ENCODE peak calls at places on chromosomes 7 and 10, in five cellular contexts. Y is hippocampal formation; R is SK-N-SH; F is NCI-H1105; D is stimulated activated CD4-positive, alpha-beta T cell treated with anti-CD3 and anti-CD28 coated beads, Interleukin-2, amount 100 ng/mL, for 48 hours. N is an unnamed sample.

GRCh38 chr7:95865716-95866371 is 93.5 kb downstream of the DYNC1I1 start:
- DNase-seq in Y (no peak), R (no peak), F (no peak), D (no peak), N (no peak)

GRCh38 chr7:111855161-111855841 is 293.0 kb upstream of the IMMP2L start:
- DNase-seq in Y (peak; percentile 78), R (peak; percentile 61), F (no peak), D (no peak), N (no peak)

GRCh38 chr10:11288302-11288701 is 270.6 kb downstream of the CELF2 start:
- DNase-seq in Y (no peak), R (no peak), F (no peak), D (no peak), N (no peak)

GRCh38 chr7:29866490-29866930 is 60.2 kb downstream of the WIPF3 start:
- DNase-seq in Y (peak; percentile 29), R (no peak), F (no peak), D (no peak), N (no peak)

GRCh38 chr10:44958196-44958896 is 1.3 kb upstream of the RASSF4 start:
- DNase-seq in Y (no peak), R (no peak), F (no peak), D (no peak), N (peak; percentile 34)

GRCh38 chr7:52273685-52274610 is 761.5 kb upstream of the POM121L12 start:
- DNase-seq in Y (no peak), R (no peak), F (no peak), D (no peak), N (no peak)

GRCh38 chr7:134101716-134102115 is 25.4 kb upstream of the LRGUK start:
- DNase-seq in Y (no peak), R (peak; percentile 25), F (no peak), D (no peak), N (no peak)

GRCh38 chr7:152568972-152569371 is 107.0 kb downstream of the XRCC2 start:
- DNase-seq in Y (no peak), R (no peak), F (no peak), D (no peak), N (no peak)

GRCh38 chr7:69699949-69700715 is 101.9 kb downstream of the AUTS2 start:
- DNase-seq in Y (no peak), R (peak; percentile 45), F (no peak), D (no peak), N (no peak)

GRCh38 chr7:35003679-35004278 is 33.5 kb downstream of the DPY19L1 start:
- DNase-seq in Y (no peak), R (no peak), F (no peak), D (no peak), N (no peak)

GRCh38 chr10:86942441-86943315 is 14.7 kb downstream of the MMRN2 start:
- DNase-seq in Y (no peak), R (no peak), F (no peak), D (no peak), N (peak; percentile 68)

GRCh38 chr7:108114117-108114841 is 15.9 kb downstream of the LAMB4 start:
- DNase-seq in Y (no peak), R (no peak), F (peak; percentile 50), D (no peak), N (no peak)

GRCh38 chr10:21808525-21808924 is 195.0 kb downstream of the DNAJC1 start:
- DNase-seq in Y (no peak), R (no peak), F (no peak), D (no peak), N (no peak)

GRCh38 chr7:79272066-79272669 is 181.3 kb downstream of the MAGI2 start:
- DNase-seq in Y (peak; percentile 9), R (peak; percentile 41), F (peak; percentile 24), D (no peak), N (no peak)

GRCh38 chr10:61987951-61988379 is 86.5 kb downstream of the ARID5B start:
- DNase-seq in Y (no peak), R (no peak), F (no peak), D (no peak), N (no peak)

GRCh38 chr7:108196004-108196403 is 65.8 kb upstream of the LAMB4 start:
- DNase-seq in Y (no peak), R (no peak), F (no peak), D (no peak), N (no peak)

GRCh38 chr7:159097661-159098423 is 46.8 kb downstream of the VIPR2 start:
- DNase-seq in Y (no peak), R (no peak), F (no peak), D (no peak), N (peak; percentile 66)

GRCh38 chr7:122887198-122887597 is 938 bp upstream of the CADPS2 start:
- DNase-seq in Y (peak; percentile 53), R (peak; percentile 42), F (no peak), D (no peak), N (peak; percentile 68)

GRCh38 chr7:29326872-29327271 is 132.3 kb downstream of the CHN2 start:
- DNase-seq in Y (no peak), R (no peak), F (no peak), D (no peak), N (no peak)

N was measured in type B pancreatic cell.